ENCODE peak calls at places on chromosome 1, in seven cellular contexts. Y is trophoblast cell, R is IMR-90, I is mesendoderm, E is mesenchymal stem cell, L is neuronal stem cell, Z is H1. F is an unnamed sample.

GRCh38 chr1:110235839-110236682 is 25.9 kb downstream of the KCNC4 start:
- DNase-seq in I (peak), Z (no peak), E (peak), Y (peak), L (no peak), R (peak), F (no peak)

GRCh38 chr1:84360303-84360702 is 38.0 kb upstream of the DNASE2B start:
- DNase-seq in R (no peak), Z (no peak), I (no peak), Y (no peak), E (no peak), L (no peak), F (no peak)

GRCh38 chr1:227937031-227937430 is 10.7 kb downstream of the WNT9A start:
- DNase-seq in L (no peak), Y (no peak), I (no peak), R (no peak), Z (no peak), E (no peak), F (no peak)

GRCh38 chr1:23469372-23469982 is 14.5 kb downstream of the ASAP3 start:
- DNase-seq in I (no peak), Y (no peak), E (no peak), L (no peak), Z (no peak), R (no peak), F (no peak)

GRCh38 chr1:15833069-15833679 is 14.3 kb upstream of the SPEN start:
- DNase-seq in Z (no peak), R (no peak), L (no peak), I (no peak), Y (peak), E (peak), F (peak)

GRCh38 chr1:159937014-159937750 is 8.2 kb downstream of the IGSF9 start:
- DNase-seq in I (no peak), Z (no peak), Y (no peak), R (no peak), L (no peak), E (no peak), F (no peak)

GRCh38 chr1:235442788-235443429 is 61.3 kb downstream of the B3GALNT2 start:
- DNase-seq in L (no peak), Z (peak), R (peak), Y (peak), E (peak), I (no peak), F (no peak)

GRCh38 chr1:78370779-78371482 is 119.8 kb upstream of the PTGFR start:
- DNase-seq in E (no peak), Z (no peak), Y (no peak), L (no peak), R (peak), I (no peak), F (no peak)

GRCh38 chr1:33442141-33442540 is 11.2 kb upstream of the PHC2 start:
- DNase-seq in I (no peak), E (peak), Z (no peak), Y (no peak), L (no peak), R (peak), F (no peak)

GRCh38 chr1:46184920-46185658 is 8.8 kb upstream of the P3R3URF start:
- DNase-seq in R (no peak), L (no peak), Z (no peak), Y (no peak), E (no peak), I (no peak), F (no peak)

GRCh38 chr1:92483442-92484170 is 3.1 kb downstream of the GFI1 start:
- DNase-seq in I (peak), L (peak), Z (peak), Y (peak), R (no peak), E (no peak), F (peak)

GRCh38 chr1:72435025-72435424 is 152.7 kb upstream of the NEGR1 start:
- DNase-seq in Z (no peak), E (no peak), Y (no peak), I (no peak), L (no peak), R (peak), F (no peak)

GRCh38 chr1:2642131-2642559 is 9.3 kb upstream of the MMEL1 start:
- DNase-seq in E (no peak), I (no peak), R (no peak), Y (no peak), L (no peak), Z (no peak), F (no peak)

GRCh38 chr1:96236156-96236739 is 485.3 kb upstream of the PTBP2 start:
- DNase-seq in Y (peak), L (peak), R (peak), I (peak), Z (no peak), E (peak), F (no peak)

GRCh38 chr1:205920159-205920558 is 23.1 kb downstream of the SLC26A9 start:
- DNase-seq in R (peak), L (no peak), I (no peak), Y (no peak), E (peak), Z (no peak), F (peak)

GRCh38 chr1:246708166-246708565 is 16.0 kb upstream of the SCCPDH start:
- DNase-seq in R (no peak), I (no peak), L (no peak), E (no peak), Y (no peak), Z (no peak), F (no peak)

GRCh38 chr1:198977909-198978308 is 339.1 kb downstream of the PTPRC start:
- DNase-seq in L (no peak), Y (no peak), R (no peak), I (no peak), E (no peak), Z (no peak), F (no peak)

GRCh38 chr1:160993544-160993943 is 27.4 kb downstream of the F11R start:
- DNase-seq in R (peak), Y (peak), Z (no peak), L (no peak), I (no peak), E (peak), F (no peak)

GRCh38 chr1:109499661-109500536 is 6.0 kb downstream of the CYB561D1 start:
- DNase-seq in Y (peak), R (peak), I (peak), Z (peak), L (no peak), E (peak), F (peak)

GRCh38 chr1:156931553-156931952 is 11.1 kb downstream of the LRRC71 start:
- DNase-seq in I (no peak), E (peak), R (peak), L (no peak), Z (no peak), Y (no peak), F (no peak)

GRCh38 chr1:220806408-220806807 is 19.7 kb downstream of the MTARC1 start:
- DNase-seq in L (no peak), Z (no peak), R (no peak), I (no peak), E (no peak), Y (no peak), F (no peak)

GRCh38 chr1:175166746-175167145 is 25.8 kb downstream of the KIAA0040 start:
- DNase-seq in E (no peak), I (no peak), Z (no peak), Y (no peak), L (no peak), R (no peak), F (no peak)

GRCh38 chr1:93556291-93556690 is 108.4 kb downstream of the FNBP1L start:
- DNase-seq in L (no peak), R (no peak), Z (no peak), Y (peak), I (no peak), E (no peak), F (no peak)

GRCh38 chr1:106651028-106651752 is 405.3 kb upstream of the PRMT6 start:
- DNase-seq in R (no peak), Y (no peak), Z (no peak), L (no peak), E (no peak), I (no peak), F (no peak)

GRCh38 chr1:67970088-67970487 is 80.3 kb downstream of the DIRAS3 start:
- DNase-seq in I (no peak), Y (no peak), R (peak), L (no peak), Z (no peak), E (no peak), F (no peak)

GRCh38 chr1:167412920-167413319 is 105.4 kb downstream of the CD247 start:
- DNase-seq in I (no peak), L (no peak), R (no peak), E (no peak), Y (no peak), Z (no peak), F (no peak)

GRCh38 chr1:90616395-90616794 is 100.7 kb downstream of the BARHL2 start:
- DNase-seq in R (no peak), Z (peak), Y (peak), I (peak), L (no peak), E (no peak), F (peak)

GRCh38 chr1:154791292-154792278 is 78.5 kb downstream of the KCNN3 start:
- DNase-seq in Z (no peak), Y (no peak), L (no peak), I (no peak), R (peak), E (no peak), F (no peak)

GRCh38 chr1:46174448-46175231 is at the start of gene TSPAN1:
- DNase-seq in I (peak), E (peak), Y (no peak), R (peak), Z (no peak), L (no peak), F (no peak)

GRCh38 chr1:94694234-94694915 is 125.8 kb upstream of the SLC44A3 start:
- DNase-seq in E (no peak), I (no peak), Y (no peak), R (no peak), Z (no peak), L (no peak), F (no peak)

GRCh38 chr1:21048462-21048861 is 128.2 kb downstream of the EIF4G3 start:
- DNase-seq in R (no peak), L (no peak), Z (no peak), E (no peak), I (peak), Y (no peak), F (no peak)

GRCh38 chr1:5967351-5968160 is 24.7 kb downstream of the NPHP4 start:
- DNase-seq in Y (no peak), I (no peak), L (no peak), E (no peak), R (no peak), Z (no peak), F (no peak)

GRCh38 chr1:208550978-208551377 is 306.8 kb upstream of the PLXNA2 start:
- DNase-seq in I (no peak), L (no peak), E (no peak), Z (no peak), Y (no peak), R (no peak), F (no peak)

DNA sequence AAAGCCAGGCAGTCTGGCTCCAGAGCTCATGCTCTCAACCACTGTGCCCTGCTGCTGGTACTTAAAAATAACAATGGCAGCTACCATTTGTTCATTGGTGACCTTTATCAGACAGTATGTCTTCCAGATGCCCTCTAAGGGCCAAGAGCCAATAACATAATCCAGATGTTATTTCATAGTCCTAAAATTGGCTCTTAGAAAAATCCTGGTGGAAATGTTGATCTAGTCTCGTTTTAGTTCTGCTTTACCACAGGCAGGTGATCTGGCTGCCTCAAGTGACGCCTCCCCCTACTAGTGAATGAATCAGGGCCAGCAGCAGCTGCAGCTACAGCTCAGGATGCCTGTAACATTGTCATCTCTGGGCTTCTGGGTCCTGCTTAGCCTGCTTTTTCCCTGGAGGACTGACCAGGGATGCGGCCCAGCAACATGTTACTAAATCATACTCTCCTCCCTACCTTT is 12.6 kb upstream of the HMGN2 start:
- DNase-seq in E (no peak), L (no peak), Z (no peak), R (no peak), Y (no peak), I (no peak), F (no peak)
- H3K27ac ChIP-seq in E (no peak), L (no peak), Z (no peak), R (no peak), Y (no peak), I (no peak), F (no peak)

DNA sequence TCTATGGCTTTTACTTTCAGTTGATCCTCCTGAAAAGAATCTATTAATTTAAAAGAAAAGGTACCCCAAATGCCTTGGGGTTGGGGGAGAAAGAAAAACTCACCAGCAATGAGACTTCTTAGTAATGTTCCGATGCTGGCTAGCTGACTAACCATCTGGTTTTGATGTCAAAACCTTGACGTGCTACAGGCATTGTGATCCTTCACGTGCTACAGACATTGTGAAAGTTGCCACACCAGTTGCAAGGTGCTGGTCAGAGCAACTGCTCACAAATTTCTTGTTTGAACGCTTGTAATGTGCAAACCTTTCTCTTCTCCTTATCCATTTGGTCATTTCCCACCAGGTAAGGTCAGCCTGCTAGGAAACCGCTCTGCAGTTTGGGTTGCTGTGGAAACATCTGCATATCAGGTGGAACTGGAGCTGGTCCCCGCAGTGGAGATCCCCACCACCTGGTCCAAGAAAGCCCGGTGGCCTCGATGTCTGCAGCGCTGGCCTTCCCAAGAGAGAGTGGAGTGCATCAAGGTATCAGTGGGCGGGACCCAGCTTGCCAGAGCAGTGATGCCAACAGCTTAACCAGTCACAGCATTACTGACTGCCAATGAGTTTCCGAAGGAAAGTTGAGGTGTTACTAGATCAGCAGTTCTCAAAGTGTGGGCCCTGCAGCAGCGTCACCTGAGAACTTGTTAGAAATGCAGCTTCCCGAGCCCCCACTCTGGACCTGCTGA is 16.1 kb downstream of the MAB21L3 start:
- DNase-seq in R (no peak), E (no peak), L (no peak), Y (peak), Z (no peak), I (no peak), F (no peak)
- H3K18ac ChIP-seq in R (no peak), E (no peak), L (no peak), Y (no peak), Z (no peak), I (no peak), F (no peak)

GRCh38 chr1:207397525-207397926 is 56.6 kb upstream of the CR2 start:
- DNase-seq in E (no peak), I (peak), R (no peak), Z (no peak), Y (peak), L (no peak), F (peak)

GRCh38 chr1:207393610-207394009 is 60.5 kb upstream of the CR2 start:
- DNase-seq in I (no peak), E (peak), L (no peak), Z (no peak), R (peak), Y (peak), F (no peak)

GRCh38 chr1:207401578-207401977 is 52.5 kb upstream of the CR2 start:
- DNase-seq in R (no peak), E (no peak), I (no peak), L (no peak), Z (no peak), Y (no peak), F (no peak)

GRCh38 chr1:207398986-207399385 is 55.1 kb upstream of the CR2 start:
- DNase-seq in Z (no peak), E (no peak), Y (no peak), R (no peak), L (no peak), I (no peak), F (no peak)

DNA sequence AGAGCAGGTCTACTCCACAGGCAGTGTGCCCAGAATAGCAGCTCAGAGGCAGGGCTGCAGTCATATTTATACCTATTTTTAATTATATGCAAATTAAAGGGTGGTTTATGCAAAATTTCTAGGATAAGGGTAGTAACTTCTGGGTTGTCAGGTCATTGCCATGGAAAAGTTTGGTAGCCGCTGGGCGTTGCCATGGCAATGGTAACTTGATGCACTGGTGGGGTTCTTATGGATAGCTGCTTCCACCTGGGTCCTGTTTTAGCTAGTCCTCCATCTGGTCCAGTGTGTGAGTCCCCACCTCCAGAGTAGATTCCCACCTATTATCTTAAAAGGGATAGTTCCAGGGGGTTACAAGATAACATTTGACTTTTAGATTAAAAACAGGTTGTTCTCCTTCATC is 57.8 kb upstream of the CR2 start:
- DNase-seq in E (no peak), Y (no peak), Z (no peak), R (no peak), L (no peak), I (peak), F (no peak)
- H3K27ac ChIP-seq in E (no peak), Y (no peak), Z (no peak), R (no peak), L (no peak), I (no peak), F (no peak)

GRCh38 chr1:14345925-14346550 is 252.4 kb upstream of the KAZN start:
- DNase-seq in Z (no peak), Y (peak), I (peak), L (no peak), R (no peak), E (no peak), F (no peak)
- H3K18ac ChIP-seq in Z (no peak), Y (no peak), I (no peak), L (no peak), R (no peak), E (no peak), F (no peak)

GRCh38 chr1:87134625-87135024 is 194.1 kb upstream of the LMO4 start:
- DNase-seq in Z (no peak), I (no peak), Y (no peak), L (no peak), E (no peak), R (no peak), F (no peak)

GRCh38 chr1:87134061-87134460 is 194.6 kb upstream of the LMO4 start:
- DNase-seq in R (peak), L (no peak), Z (no peak), E (no peak), I (no peak), Y (no peak), F (no peak)

GRCh38 chr1:87131809-87132663 is 196.6 kb upstream of the LMO4 start:
- DNase-seq in I (peak), R (peak), E (peak), Y (peak), L (peak), Z (peak), F (peak)

GRCh38 chr1:87130437-87130836 is 198.2 kb upstream of the LMO4 start:
- DNase-seq in I (peak), E (no peak), R (no peak), Z (no peak), L (no peak), Y (no peak), F (no peak)

DNA sequence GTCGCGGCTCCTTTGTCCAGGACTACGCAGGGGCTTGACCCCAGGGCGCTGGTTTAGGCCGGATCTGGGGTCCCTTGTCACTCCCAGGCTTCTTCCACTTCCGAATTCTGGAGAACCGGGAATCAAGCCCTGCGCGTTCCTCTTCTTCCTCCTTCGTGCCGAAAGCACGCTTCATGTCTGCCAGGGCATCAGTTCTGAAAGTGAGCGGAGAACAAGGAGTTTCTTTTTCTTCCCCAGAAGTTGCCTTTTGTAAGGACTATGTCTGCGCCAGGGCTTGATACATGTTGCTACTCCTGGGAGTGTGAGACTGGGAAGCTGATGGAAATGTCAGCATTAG is 196.0 kb upstream of the LMO4 start:
- DNase-seq in I (no peak), R (no peak), Y (no peak), Z (no peak), L (no peak), E (no peak), F (no peak)
- H3K27ac ChIP-seq in I (no peak), R (no peak), Y (no peak), Z (no peak), L (no peak), E (no peak), F (no peak)

DNA sequence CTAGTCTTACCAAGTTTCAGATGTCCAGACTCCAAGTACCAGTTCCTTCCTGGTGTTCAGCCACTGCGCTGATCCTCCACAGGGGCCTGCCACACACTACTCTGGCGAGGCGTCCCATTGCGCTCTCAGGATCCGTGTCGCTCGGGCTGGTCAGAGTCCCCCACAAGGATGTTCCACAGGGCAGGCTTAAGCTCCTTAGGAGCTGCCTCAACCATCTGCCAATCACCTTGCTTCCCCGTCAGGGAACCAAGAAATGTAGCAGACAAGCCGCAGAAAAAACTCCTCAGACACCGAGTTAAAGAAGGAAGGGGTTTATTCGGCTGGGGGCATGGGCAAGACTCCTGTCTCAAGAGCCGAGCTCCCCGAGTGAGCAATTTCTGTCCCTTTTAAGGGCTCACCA is 9.8 kb downstream of the OR2W3 start:
- DNase-seq in Z (no peak), L (no peak), E (no peak), I (no peak), Y (no peak), R (no peak), F (no peak)
- H3K18ac ChIP-seq in Z (no peak), L (no peak), E (no peak), I (no peak), Y (no peak), R (no peak), F (no peak)

GRCh38 chr1:164504699-164505098 is 54.3 kb upstream of the PBX1 start:
- DNase-seq in E (peak), Y (peak), Z (no peak), L (no peak), R (peak), I (no peak), F (no peak)

GRCh38 chr1:164495915-164496314 is 63.1 kb upstream of the PBX1 start:
- DNase-seq in R (no peak), Y (no peak), Z (no peak), I (no peak), E (no peak), L (no peak), F (no peak)

GRCh38 chr1:164498792-164499191 is 60.2 kb upstream of the PBX1 start:
- DNase-seq in E (no peak), Y (no peak), I (no peak), R (no peak), Z (no peak), L (no peak), F (no peak)
- H3K27ac ChIP-seq in E (no peak), Y (no peak), I (no peak), R (no peak), Z (no peak), L (no peak), F (no peak)

F was measured in H9.